ENCODE peak calls at places on chromosomes 4 and X, in four cellular contexts. One of them, this sample, is unnamed.
A peak's percentile ranks its signal among the peaks of the same experiment; 100 is the strongest.

GRCh38 chrX:73987166-73987565 is 316.8 kb upstream of the ZCCHC13 start:
- DNase-seq in B cell: no peak
- DNase-seq in fibroblast of lung: no peak
- DNase-seq in GM20000: no peak
- DNase-seq in this sample: peak; percentile 16

GRCh38 chr4:11438647-11439046 is 10.0 kb upstream of the HS3ST1 start:
- DNase-seq in B cell: no peak
- DNase-seq in fibroblast of lung: no peak
- DNase-seq in GM20000: no peak
- DNase-seq in this sample: no peak

GRCh38 chr4:41373221-41373620 is 116.5 kb downstream of the UCHL1 start:
- DNase-seq in B cell: no peak
- DNase-seq in fibroblast of lung: no peak
- DNase-seq in GM20000: no peak
- DNase-seq in this sample: no peak

GRCh38 chr4:39037491-39037825 is 5.2 kb upstream of the TMEM156 start:
- DNase-seq in B cell: no peak
- DNase-seq in fibroblast of lung: no peak
- DNase-seq in GM20000: no peak
- DNase-seq in this sample: no peak

GRCh38 chr4:105122334-105122733 is 24.3 kb upstream of the TET2 start:
- DNase-seq in B cell: no peak
- DNase-seq in fibroblast of lung: peak; percentile 12
- DNase-seq in GM20000: no peak
- DNase-seq in this sample: no peak

GRCh38 chr4:165198329-165198728 is 9.0 kb upstream of the KLHL2 start:
- DNase-seq in B cell: no peak
- DNase-seq in fibroblast of lung: no peak
- DNase-seq in GM20000: no peak
- DNase-seq in this sample: no peak

GRCh38 chrX:25198253-25198652 is 182.5 kb upstream of the ARX start:
- DNase-seq in B cell: no peak
- DNase-seq in fibroblast of lung: peak; percentile 17
- DNase-seq in GM20000: no peak
- DNase-seq in this sample: no peak

GRCh38 chrX:49919617-49920016 is 2.8 kb upstream of the CLCN5 start:
- DNase-seq in B cell: no peak
- DNase-seq in fibroblast of lung: peak; percentile 55
- DNase-seq in GM20000: peak; percentile 18
- DNase-seq in this sample: peak; percentile 39

GRCh38 chr4:13980317-13980716 is 352.8 kb upstream of the BOD1L1 start:
- DNase-seq in B cell: no peak
- DNase-seq in fibroblast of lung: peak; percentile 85
- DNase-seq in GM20000: no peak
- DNase-seq in this sample: no peak

GRCh38 chr4:60637976-60638375 is 562.1 kb upstream of the ADGRL3 start:
- DNase-seq in B cell: no peak
- DNase-seq in fibroblast of lung: no peak
- DNase-seq in GM20000: no peak
- DNase-seq in this sample: no peak

GRCh38 chrX:45749375-45749774 is 548.7 kb upstream of the DIPK2B start:
- DNase-seq in B cell: no peak
- DNase-seq in fibroblast of lung: peak; percentile 50
- DNase-seq in GM20000: no peak
- DNase-seq in this sample: no peak

GRCh38 chr4:172758586-172759340 is 409.8 kb upstream of the GALNT7 start:
- DNase-seq in B cell: no peak
- DNase-seq in fibroblast of lung: peak; percentile 60
- DNase-seq in GM20000: no peak
- DNase-seq in this sample: no peak

GRCh38 chr4:127523369-127523768 is 109.4 kb upstream of the INTU start:
- DNase-seq in B cell: no peak
- DNase-seq in fibroblast of lung: no peak
- DNase-seq in GM20000: no peak
- DNase-seq in this sample: no peak

GRCh38 chr4:184815046-184815877 is 10.5 kb downstream of the ACSL1 start:
- DNase-seq in B cell: peak; percentile 55
- DNase-seq in fibroblast of lung: peak; percentile 67
- DNase-seq in GM20000: peak; percentile 73
- DNase-seq in this sample: peak; percentile 79

GRCh38 chrX:44828008-44828605 is 15.7 kb upstream of the DUSP21 start:
- DNase-seq in B cell: no peak
- DNase-seq in fibroblast of lung: peak; percentile 88
- DNase-seq in GM20000: no peak
- DNase-seq in this sample: no peak

GRCh38 chr4:101730291-101731117 is 60.0 kb upstream of the BANK1 start:
- DNase-seq in B cell: peak; percentile 52
- DNase-seq in fibroblast of lung: peak; percentile 77
- DNase-seq in GM20000: peak; percentile 31
- DNase-seq in this sample: peak; percentile 42

GRCh38 chr4:174037049-174037448 is 246.4 kb downstream of the FBXO8 start:
- DNase-seq in B cell: no peak
- DNase-seq in fibroblast of lung: no peak
- DNase-seq in GM20000: no peak
- DNase-seq in this sample: no peak

GRCh38 chrX:41313419-41313818 is 20.5 kb upstream of the DDX3X start:
- DNase-seq in B cell: no peak
- DNase-seq in fibroblast of lung: peak; percentile 77
- DNase-seq in GM20000: no peak
- DNase-seq in this sample: no peak

GRCh38 chr4:74545488-74545887 is 100.6 kb downstream of the AREG start:
- DNase-seq in B cell: no peak
- DNase-seq in fibroblast of lung: no peak
- DNase-seq in GM20000: no peak
- DNase-seq in this sample: no peak

GRCh38 chr4:125838239-125838601 is 523.5 kb downstream of the FAT4 start:
- DNase-seq in B cell: no peak
- DNase-seq in fibroblast of lung: no peak
- DNase-seq in GM20000: no peak
- DNase-seq in this sample: no peak

GRCh38 chr4:168515222-168516011 is 18.6 kb downstream of the PALLD start:
- DNase-seq in B cell: no peak
- DNase-seq in fibroblast of lung: no peak
- DNase-seq in GM20000: no peak
- DNase-seq in this sample: no peak

GRCh38 chrX:2374086-2374485 is 126.7 kb downstream of the DHRSX start:
- DNase-seq in B cell: no peak
- DNase-seq in fibroblast of lung: peak; percentile 35
- DNase-seq in GM20000: no peak
- DNase-seq in this sample: no peak

GRCh38 chrX:92247076-92247475 is 467.9 kb downstream of the PCDH11X start:
- DNase-seq in B cell: no peak
- DNase-seq in fibroblast of lung: peak; percentile 54
- DNase-seq in GM20000: no peak
- DNase-seq in this sample: no peak

GRCh38 chrX:40116925-40117324 is 19.2 kb upstream of the BCOR start:
- DNase-seq in B cell: no peak
- DNase-seq in fibroblast of lung: no peak
- DNase-seq in GM20000: no peak
- DNase-seq in this sample: no peak

GRCh38 chrX:9885150-9885549 is 82.0 kb upstream of the CLDN34 start:
- DNase-seq in B cell: peak; percentile 50
- DNase-seq in fibroblast of lung: peak; percentile 67
- DNase-seq in GM20000: peak; percentile 74
- DNase-seq in this sample: peak; percentile 78

GRCh38 chrX:100647095-100647494 is 3.1 kb downstream of the SRPX2 start:
- DNase-seq in B cell: no peak
- DNase-seq in fibroblast of lung: peak; percentile 39
- DNase-seq in GM20000: no peak
- DNase-seq in this sample: no peak

GRCh38 chrX:97416461-97416860 is 532.8 kb downstream of the RPA4 start:
- DNase-seq in B cell: no peak
- DNase-seq in fibroblast of lung: no peak
- DNase-seq in GM20000: no peak
- DNase-seq in this sample: no peak

GRCh38 chr4:107561481-107561880 is 158.6 kb downstream of the PAPSS1 start:
- DNase-seq in B cell: no peak
- DNase-seq in fibroblast of lung: peak; percentile 12
- DNase-seq in GM20000: no peak
- DNase-seq in this sample: no peak

GRCh38 chrX:149074429-149074828 is 430.7 kb downstream of the IDS start:
- DNase-seq in B cell: no peak
- DNase-seq in fibroblast of lung: peak; percentile 48
- DNase-seq in GM20000: peak; percentile 8
- DNase-seq in this sample: no peak

GRCh38 chr4:7487464-7487863 is 52.7 kb upstream of the PSAPL1 start:
- DNase-seq in B cell: no peak
- DNase-seq in fibroblast of lung: no peak
- DNase-seq in GM20000: no peak
- DNase-seq in this sample: no peak

GRCh38 chr4:159283697-159284492 is 181.0 kb downstream of the RAPGEF2 start:
- DNase-seq in B cell: no peak
- DNase-seq in fibroblast of lung: peak; percentile 75
- DNase-seq in GM20000: no peak
- DNase-seq in this sample: no peak

GRCh38 chrX:119235872-119236598 is at the start of gene PGRMC1:
- DNase-seq in B cell: peak; percentile 78
- DNase-seq in fibroblast of lung: peak; percentile 76
- DNase-seq in GM20000: peak; percentile 93
- DNase-seq in this sample: peak; percentile 90

GRCh38 chr4:72895408-72895807 is 174.1 kb downstream of the COX18 start:
- DNase-seq in B cell: no peak
- DNase-seq in fibroblast of lung: no peak
- DNase-seq in GM20000: no peak
- DNase-seq in this sample: no peak

GRCh38 chrX:2500091-2500680 is 590 bp downstream of the DHRSX start:
- DNase-seq in B cell: no peak
- DNase-seq in fibroblast of lung: peak; percentile 57
- DNase-seq in GM20000: peak; percentile 72
- DNase-seq in this sample: no peak

GRCh38 chr4:102326951-102327350 is 18.3 kb downstream of the SLC39A8 start:
- DNase-seq in B cell: no peak
- DNase-seq in fibroblast of lung: no peak
- DNase-seq in GM20000: no peak
- DNase-seq in this sample: no peak

GRCh38 chr4:15996773-15997172 is 33.8 kb upstream of the FGFBP2 start:
- DNase-seq in B cell: no peak
- DNase-seq in fibroblast of lung: no peak
- DNase-seq in GM20000: no peak
- DNase-seq in this sample: peak; percentile 31

GRCh38 chr4:16005671-16006070 is 42.7 kb upstream of the FGFBP2 start:
- DNase-seq in B cell: no peak
- DNase-seq in fibroblast of lung: no peak
- DNase-seq in GM20000: no peak
- DNase-seq in this sample: no peak

GRCh38 chr4:16000708-16001483 is 37.9 kb upstream of the FGFBP2 start:
- DNase-seq in B cell: no peak
- DNase-seq in fibroblast of lung: no peak
- DNase-seq in GM20000: no peak
- DNase-seq in this sample: no peak

GRCh38 chr4:15995826-15996225 is 32.9 kb upstream of the FGFBP2 start:
- DNase-seq in B cell: no peak
- DNase-seq in fibroblast of lung: no peak
- DNase-seq in GM20000: no peak
- DNase-seq in this sample: no peak

GRCh38 chr4:16001484-16001858 is 38.5 kb upstream of the FGFBP2 start:
- DNase-seq in B cell: no peak
- DNase-seq in fibroblast of lung: peak; percentile 77
- DNase-seq in GM20000: peak; percentile 76
- DNase-seq in this sample: peak; percentile 81
- TF ChIP-seq CTCF in B cell: peak; percentile 82
- TF ChIP-seq CTCF in fibroblast of lung: peak; percentile 95
- TF ChIP-seq CTCF in GM20000: peak; percentile 81
- TF ChIP-seq CTCF in this sample: peak; percentile 89

GRCh38 chrX:38282044-38282443 is 45.3 kb downstream of the RPGR start:
- DNase-seq in B cell: no peak
- DNase-seq in fibroblast of lung: peak; percentile 47
- DNase-seq in GM20000: no peak
- DNase-seq in this sample: no peak
- TF ChIP-seq CTCF in B cell: no peak
- TF ChIP-seq CTCF in fibroblast of lung: peak; percentile 69
- TF ChIP-seq CTCF in GM20000: no peak
- TF ChIP-seq CTCF in this sample: peak; percentile 35

GRCh38 chr4:121252224-121252806 is 88.2 kb upstream of the TNIP3 start:
- DNase-seq in B cell: peak; percentile 51
- DNase-seq in fibroblast of lung: peak; percentile 77
- DNase-seq in GM20000: peak; percentile 52
- DNase-seq in this sample: peak; percentile 55

GRCh38 chr4:121243476-121243875 is 79.4 kb upstream of the TNIP3 start:
- DNase-seq in B cell: no peak
- DNase-seq in fibroblast of lung: peak; percentile 24
- DNase-seq in GM20000: peak; percentile 18
- DNase-seq in this sample: no peak

GRCh38 chr4:121246698-121247097 is 82.6 kb upstream of the TNIP3 start:
- DNase-seq in B cell: no peak
- DNase-seq in fibroblast of lung: no peak
- DNase-seq in GM20000: no peak
- DNase-seq in this sample: no peak
- TF ChIP-seq CTCF in B cell: no peak
- TF ChIP-seq CTCF in fibroblast of lung: no peak
- TF ChIP-seq CTCF in GM20000: no peak
- TF ChIP-seq CTCF in this sample: no peak

GRCh38 chr4:24752140-24752539 is 43.2 kb upstream of the SOD3 start:
- DNase-seq in B cell: no peak
- DNase-seq in fibroblast of lung: no peak
- DNase-seq in GM20000: no peak
- DNase-seq in this sample: no peak

GRCh38 chr4:24750106-24750505 is 45.3 kb upstream of the SOD3 start:
- DNase-seq in B cell: no peak
- DNase-seq in fibroblast of lung: no peak
- DNase-seq in GM20000: no peak
- DNase-seq in this sample: no peak

GRCh38 chr4:24748758-24749350 is 46.5 kb upstream of the SOD3 start:
- DNase-seq in B cell: no peak
- DNase-seq in fibroblast of lung: no peak
- DNase-seq in GM20000: no peak
- DNase-seq in this sample: no peak

GRCh38 chr4:24753519-24753918 is 41.9 kb upstream of the SOD3 start:
- DNase-seq in B cell: no peak
- DNase-seq in fibroblast of lung: no peak
- DNase-seq in GM20000: no peak
- DNase-seq in this sample: no peak

GRCh38 chr4:24754586-24754985 is 40.8 kb upstream of the SOD3 start:
- DNase-seq in B cell: no peak
- DNase-seq in fibroblast of lung: no peak
- DNase-seq in GM20000: no peak
- DNase-seq in this sample: no peak
- TF ChIP-seq CTCF in B cell: no peak
- TF ChIP-seq CTCF in fibroblast of lung: no peak
- TF ChIP-seq CTCF in GM20000: no peak
- TF ChIP-seq CTCF in this sample: no peak

This sample was measured in GM13977.